ENCODE peak calls at places on chromosomes 12 and 14, in five cellular contexts. T, Y, N, M and K are unnamed samples.

GRCh38 chr14:96989293-96989692 is 192.1 kb downstream of the VRK1 start:
- DNase-seq in N (no peak), T (no peak), Y (no peak), M (no peak), K (no peak)

GRCh38 chr12:119804011-119804641 is 73.0 kb downstream of the CIT start:
- DNase-seq in M (no peak), Y (peak; percentile 87), N (no peak), T (peak; percentile 85), K (peak; percentile 66)

GRCh38 chr14:92610849-92611271 is 97.3 kb downstream of the RIN3 start:
- DNase-seq in T (no peak), N (no peak), Y (peak; percentile 64), M (no peak), K (no peak)

GRCh38 chr12:19683178-19683927 is 244.1 kb downstream of the AEBP2 start:
- DNase-seq in T (peak; percentile 64), M (no peak), Y (peak; percentile 60), N (no peak), K (peak; percentile 59)

GRCh38 chr14:100871234-100872186 is 32.0 kb downstream of the RTL1 start:
- DNase-seq in N (no peak), Y (no peak), M (no peak), T (peak; percentile 59), K (peak; percentile 81)

GRCh38 chr12:42759622-42760273 is 170.2 kb upstream of the PRICKLE1 start:
- DNase-seq in Y (peak; percentile 52), M (no peak), T (peak; percentile 56), N (no peak), K (no peak)

GRCh38 chr12:112252184-112252583 is 126.8 kb downstream of the TRAFD1 start:
- DNase-seq in T (no peak), Y (peak; percentile 58), N (no peak), M (no peak), K (peak; percentile 25)

GRCh38 chr12:45220366-45220931 is 4.6 kb downstream of the ANO6 start:
- DNase-seq in Y (peak; percentile 62), M (no peak), N (no peak), T (no peak), K (no peak)

GRCh38 chr14:70237710-70238109 is 49.0 kb upstream of the SLC8A3 start:
- DNase-seq in T (no peak), Y (no peak), M (no peak), N (peak; percentile 13), K (no peak)

GRCh38 chr14:104375551-104376201 is 203.9 kb upstream of the C14orf180 start:
- DNase-seq in T (no peak), M (no peak), Y (no peak), N (no peak), K (no peak)

GRCh38 chr14:99035712-99036593 is 236.0 kb downstream of the BCL11B start:
- DNase-seq in M (no peak), T (peak; percentile 98), Y (peak; percentile 53), N (no peak), K (peak; percentile 84)

GRCh38 chr12:106445981-106446380 is 88.4 kb downstream of the POLR3B start:
- DNase-seq in Y (no peak), M (no peak), N (no peak), T (no peak), K (no peak)

GRCh38 chr12:117045175-117045997 is 53.8 kb downstream of the TESC start:
- DNase-seq in N (no peak), Y (no peak), M (no peak), T (no peak), K (no peak)

GRCh38 chr14:33728010-33728498 is 222.8 kb downstream of the EGLN3 start:
- DNase-seq in M (no peak), T (no peak), N (no peak), Y (peak; percentile 70), K (no peak)

GRCh38 chr12:109597795-109598427 is 24.3 kb downstream of the MVK start:
- DNase-seq in T (peak; percentile 97), N (peak; percentile 47), Y (peak; percentile 91), M (peak; percentile 38), K (peak; percentile 76)

GRCh38 chr14:24427537-24428508 is 1.6 kb downstream of the CBLN3 start:
- DNase-seq in M (no peak), T (no peak), N (no peak), Y (no peak), K (no peak)